ENCODE peak calls at places on chromosome 1, in seven cellular contexts. T is neuronal stem cell, Q is mesendoderm, M is mesenchymal stem cell, J is H9, C is trophoblast cell, N is H1. P is an unnamed sample.

GRCh38 chr1:63688302-63688701 is 85.5 kb upstream of the ROR1 start:
- DNase-seq in C (no peak), T (no peak), J (no peak), N (no peak), M (peak; percentile 26), Q (no peak), P (peak; percentile 71)

GRCh38 chr1:33763406-33763805 is 100.5 kb upstream of the HMGB4 start:
- DNase-seq in Q (peak; percentile 22), M (no peak), J (no peak), C (no peak), N (no peak), T (no peak), P (peak; percentile 19)

GRCh38 chr1:60894121-60894520 is 188.2 kb upstream of the NFIA start:
- DNase-seq in J (no peak), M (no peak), Q (no peak), N (no peak), C (no peak), T (peak; percentile 42), P (no peak)

GRCh38 chr1:70443739-70444138 is 32.7 kb downstream of the CTH start:
- DNase-seq in Q (no peak), T (no peak), C (no peak), N (no peak), J (no peak), M (no peak), P (no peak)

GRCh38 chr1:206501881-206502280 is 5.5 kb upstream of the RASSF5 start:
- DNase-seq in J (no peak), T (no peak), N (no peak), C (no peak), Q (no peak), M (no peak), P (no peak)

GRCh38 chr1:158999301-159000069 is 10.2 kb upstream of the IFI16 start:
- DNase-seq in T (peak; percentile 78), J (peak; percentile 94), C (peak; percentile 8), Q (peak; percentile 99), M (peak; percentile 93), N (peak; percentile 66), P (peak; percentile 88)

GRCh38 chr1:91406773-91407389 is 2.2 kb upstream of the HFM1 start:
- DNase-seq in J (no peak), T (no peak), M (no peak), Q (no peak), C (peak; percentile 9), N (no peak), P (no peak)

GRCh38 chr1:11858613-11858967 is at the start of gene NPPB:
- DNase-seq in Q (no peak), T (no peak), N (no peak), C (no peak), M (no peak), J (no peak), P (no peak)

GRCh38 chr1:145963218-145964019 is 956 bp downstream of the ANKRD34A start:
- DNase-seq in N (no peak), M (peak; percentile 70), C (peak; percentile 49), J (no peak), Q (peak; percentile 54), T (no peak), P (peak; percentile 85)

GRCh38 chr1:230264342-230264741 is 161.8 kb downstream of the PGBD5 start:
- DNase-seq in J (no peak), Q (no peak), C (no peak), M (no peak), T (no peak), N (no peak), P (no peak)
- H4K8ac ChIP-seq in J (no peak overlapping the region), Q (no peak overlapping the region), C (no peak overlapping the region), M (no peak overlapping the region), T (no peak overlapping the region), N (no peak overlapping the region), P (no peak overlapping the region)

DNA sequence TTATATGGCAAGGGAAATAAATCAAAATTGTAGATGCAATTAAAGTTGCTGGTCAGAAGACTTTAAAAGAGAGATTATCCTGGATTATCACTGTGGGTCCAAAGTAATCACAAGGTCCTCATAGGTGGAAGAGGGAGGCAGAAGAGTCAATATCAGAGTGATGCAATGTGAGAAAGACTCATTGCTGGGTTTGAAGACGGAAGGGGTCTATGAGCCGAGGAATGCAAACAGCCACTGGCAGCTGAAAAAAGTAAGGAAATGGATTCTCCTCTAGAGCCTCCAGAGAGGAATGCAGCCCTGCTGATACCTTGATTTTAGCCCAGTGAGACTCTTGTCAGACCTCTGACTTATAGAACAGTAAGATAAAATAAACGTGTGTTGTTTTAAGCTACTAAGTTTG is 59.8 kb upstream of the MUTYH start:
- DNase-seq in C (no peak), Q (peak; percentile 84), T (no peak), N (no peak), J (peak; percentile 44), M (no peak), P (no peak)
- H3K23ac ChIP-seq in C (no peak overlapping the region), Q (no peak overlapping the region), T (no peak overlapping the region), N (no peak overlapping the region), J (no peak overlapping the region), M (no peak overlapping the region), P (no peak overlapping the region)

DNA sequence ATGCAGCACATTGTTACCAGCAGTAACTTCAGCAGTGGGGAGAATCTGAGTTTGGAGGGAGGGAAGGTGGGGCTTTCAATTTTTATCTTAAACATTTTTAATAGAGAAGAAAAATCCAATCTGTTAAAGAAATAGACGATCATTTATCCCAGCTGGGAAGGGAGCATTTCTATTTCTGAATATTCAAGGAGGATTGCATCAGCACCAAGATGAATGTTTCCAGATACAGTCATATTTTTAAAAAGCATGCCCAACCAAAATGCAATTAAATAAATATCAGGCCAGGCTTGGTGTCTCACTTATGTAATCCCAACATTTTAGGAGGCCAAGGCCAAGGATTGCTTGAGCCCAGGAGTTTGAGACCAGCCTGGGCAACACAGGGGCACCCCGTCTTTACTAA is 1.7 kb upstream of the ATP1A4 start:
- DNase-seq in Q (no peak), N (no peak), T (no peak), C (no peak), J (no peak), M (no peak), P (peak; percentile 29)
- H4K8ac ChIP-seq in Q (no peak overlapping the region), N (no peak overlapping the region), T (no peak overlapping the region), C (no peak overlapping the region), J (no peak overlapping the region), M (no peak overlapping the region), P (no peak overlapping the region)

GRCh38 chr1:15456313-15456954 is at the start of gene CELA2A:
- DNase-seq in N (no peak), M (no peak), T (no peak), J (no peak), C (no peak), Q (no peak), P (no peak)

GRCh38 chr1:15465674-15466073 is 9.1 kb downstream of the CELA2A start:
- DNase-seq in N (no peak), Q (no peak), M (no peak), J (no peak), C (no peak), T (no peak), P (no peak)

GRCh38 chr1:15457484-15458027 is 1.0 kb downstream of the CELA2A start:
- DNase-seq in C (no peak), N (no peak), Q (no peak), M (no peak), T (no peak), J (no peak), P (no peak)

GRCh38 chr1:15455522-15455921 is 1.0 kb upstream of the CELA2A start:
- DNase-seq in J (no peak), Q (no peak), T (no peak), M (peak; percentile 43), C (no peak), N (no peak), P (peak; percentile 54)

GRCh38 chr1:15459771-15460719 is 3.5 kb downstream of the CELA2A start:
- DNase-seq in C (no peak), N (no peak), J (no peak), Q (no peak), T (no peak), M (peak; percentile 32), P (no peak)
- H3K23ac ChIP-seq in C (no peak overlapping the region), N (no peak overlapping the region), J (no peak overlapping the region), Q (no peak overlapping the region), T (no peak overlapping the region), M (no peak overlapping the region), P (no peak overlapping the region)

GRCh38 chr1:29243023-29243862 is 6.9 kb downstream of the PTPRU start:
- DNase-seq in Q (peak; percentile 83), M (no peak), C (no peak), J (no peak), N (no peak), T (no peak), P (no peak)

GRCh38 chr1:29240400-29240837 is 4.1 kb downstream of the PTPRU start:
- DNase-seq in M (peak; percentile 24), N (peak; percentile 85), Q (peak; percentile 98), J (peak; percentile 69), T (no peak), C (no peak), P (no peak)

GRCh38 chr1:29238601-29238964 is 2.3 kb downstream of the PTPRU start:
- DNase-seq in N (no peak), T (no peak), Q (peak; percentile 61), C (no peak), M (no peak), J (no peak), P (no peak)

GRCh38 chr1:29239142-29239541 is 2.8 kb downstream of the PTPRU start:
- DNase-seq in N (no peak), J (peak; percentile 57), M (peak; percentile 33), C (peak; percentile 76), T (no peak), Q (peak; percentile 71), P (no peak)

GRCh38 chr1:29240986-29241385 is 4.7 kb downstream of the PTPRU start:
- DNase-seq in M (no peak), T (no peak), N (no peak), J (no peak), C (peak; percentile 34), Q (no peak), P (no peak)
- H4K8ac ChIP-seq in M (no peak overlapping the region), T (no peak overlapping the region), N (no peak overlapping the region), J (no peak overlapping the region), C (no peak overlapping the region), Q (no peak overlapping the region), P (no peak overlapping the region)

DNA sequence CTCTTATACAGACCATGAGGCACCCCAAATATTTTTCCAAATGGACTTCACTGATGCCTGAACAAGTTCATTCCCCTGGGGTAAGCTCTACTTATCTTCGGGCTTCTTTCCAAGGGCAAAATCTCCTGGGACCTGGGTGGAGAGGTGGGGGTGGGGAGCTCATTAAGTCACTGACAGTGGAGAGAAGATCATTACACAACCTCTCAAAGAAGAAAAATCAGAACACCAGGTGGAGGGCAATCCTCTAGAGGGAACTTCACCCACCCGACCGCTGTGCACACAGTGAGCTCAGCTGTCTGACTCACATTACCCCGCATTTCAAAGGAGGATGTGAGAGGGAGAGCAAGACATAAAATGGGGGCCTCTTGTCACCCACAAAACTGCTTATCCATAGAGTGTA is 166.1 kb downstream of the ASTN1 start:
- DNase-seq in T (no peak), M (no peak), C (no peak), J (no peak), N (no peak), Q (no peak), P (no peak)
- H3K23ac ChIP-seq in T (no peak overlapping the region), M (no peak overlapping the region), C (no peak overlapping the region), J (no peak overlapping the region), N (no peak overlapping the region), Q (no peak overlapping the region), P (no peak overlapping the region)